ENCODE peak calls at places on chromosomes 13 and 19, in nine cellular contexts. X is lower lobe of right lung; B is AG04450; N is tibial artery; R is left ventricle myocardium inferior; V is CD4-positive, alpha-beta T cell; M is brain microvascular endothelial cell; G is thoracic aorta; P is psoas muscle. Z is an unnamed sample.
A peak's percentile ranks its signal among the peaks of the same experiment; 100 is the strongest.

GRCh38 chr13:60412909-60413616 is 16.0 kb downstream of the TDRD3 start:
- DNase-seq in X (no peak), B (no peak), N (no peak), R (no peak), V (no peak), M (no peak), G (no peak), P (no peak), Z (no peak)

GRCh38 chr13:109998808-109999528 is 212.6 kb upstream of the IRS2 start:
- DNase-seq in X (no peak), B (peak; percentile 72), N (no peak), R (no peak), V (no peak), M (peak; percentile 86), G (no peak), P (no peak), Z (no peak)

GRCh38 chr13:94704347-94705080 is 7.8 kb downstream of the SOX21 start:
- DNase-seq in X (no peak), B (no peak), N (no peak), R (no peak), V (no peak), M (no peak), G (no peak), P (no peak), Z (no peak)

GRCh38 chr19:38184815-38185214 is 39.2 kb downstream of the DPF1 start:
- DNase-seq in X (no peak), B (no peak), N (no peak), R (no peak), V (no peak), M (no peak), G (no peak), P (no peak), Z (no peak)

GRCh38 chr13:113857531-113858195 is 6.2 kb downstream of the GAS6 start:
- DNase-seq in X (peak; percentile 31), B (no peak), N (no peak), R (no peak), V (no peak), M (no peak), G (no peak), P (no peak), Z (no peak)

GRCh38 chr19:5936308-5936980 is 22.4 kb downstream of the CAPS start:
- DNase-seq in X (no peak), B (no peak), N (no peak), R (no peak), V (no peak), M (no peak), G (no peak), P (no peak), Z (no peak)

GRCh38 chr13:49759503-49759902 is 33.0 kb downstream of the KPNA3 start:
- DNase-seq in X (no peak), B (no peak), N (no peak), R (no peak), V (no peak), M (peak; percentile 20), G (no peak), P (no peak), Z (no peak)

GRCh38 chr19:30340724-30341595 is 31.2 kb upstream of the ZNF536 start:
- DNase-seq in X (no peak), B (no peak), N (no peak), R (no peak), V (no peak), M (no peak), G (no peak), P (no peak), Z (no peak)

GRCh38 chr19:39671739-39672363 is 16.1 kb downstream of the LGALS16 start:
- DNase-seq in X (no peak), B (no peak), N (no peak), R (no peak), V (peak; percentile 19), M (peak; percentile 48), G (no peak), P (no peak), Z (peak; percentile 35)

GRCh38 chr13:96473463-96474157 is 383.7 kb downstream of the HS6ST3 start:
- DNase-seq in X (no peak), B (no peak), N (no peak), R (no peak), V (no peak), M (no peak), G (no peak), P (no peak), Z (no peak)

GRCh38 chr19:45275370-45275971 is 24.4 kb downstream of the MARK4 start:
- DNase-seq in X (no peak), B (no peak), N (no peak), R (no peak), V (no peak), M (no peak), G (no peak), P (no peak), Z (no peak)

GRCh38 chr13:41696163-41697003 is 239.0 kb downstream of the RGCC start:
- DNase-seq in X (no peak), B (peak; percentile 33), N (no peak), R (no peak), V (no peak), M (peak; percentile 93), G (no peak), P (no peak), Z (no peak)

GRCh38 chr13:33299626-33300025 is 14.1 kb upstream of the STARD13 start:
- DNase-seq in X (no peak), B (no peak), N (no peak), R (no peak), V (no peak), M (no peak), G (no peak), P (no peak), Z (no peak)

GRCh38 chr13:33307820-33308219 is 22.3 kb upstream of the STARD13 start:
- DNase-seq in X (no peak), B (no peak), N (no peak), R (no peak), V (no peak), M (no peak), G (no peak), P (no peak), Z (no peak)

DNA sequence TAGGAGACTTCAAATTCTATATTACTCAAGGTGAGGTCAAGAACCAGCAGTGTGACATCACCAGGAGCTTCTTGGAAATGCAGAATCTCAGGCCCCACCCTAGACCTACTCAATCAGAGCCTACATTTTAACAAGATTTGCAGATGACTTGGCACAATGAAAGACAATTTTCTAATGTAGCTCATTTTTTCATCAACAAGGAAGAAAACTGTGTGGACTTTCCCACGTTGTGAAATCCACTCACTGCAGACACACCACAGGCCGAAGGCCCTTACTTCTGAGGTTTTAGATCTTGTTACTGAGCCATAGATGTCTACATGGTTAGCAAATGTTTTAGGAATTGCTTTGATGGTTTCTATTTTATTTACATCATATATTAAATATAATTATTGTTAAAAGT is 18.3 kb upstream of the STARD13 start:
- DNase-seq in X (no peak), B (no peak), N (no peak), R (no peak), V (no peak), M (peak; percentile 15), G (no peak), P (no peak), Z (no peak)
- TF ChIP-seq CTCF in X (no peak), B (no peak), N (no peak), R (no peak), V (no peak), M (no peak), G (no peak), P (no peak), Z (no peak)

GRCh38 chr19:16185925-16186234 is 670 bp downstream of the FAM32A start:
- DNase-seq in X (no peak), B (no peak), N (no peak), R (no peak), V (peak; percentile 16), M (peak; percentile 19), G (no peak), P (no peak), Z (no peak)
- TF ChIP-seq CTCF in X (no peak), B (peak; percentile 59), N (peak; percentile 16), R (peak; percentile 43), V (peak; percentile 43), M (peak; percentile 72), G (no peak), P (peak; percentile 23), Z (no peak)

GRCh38 chr13:27449936-27450828 is at the start of gene MTIF3:
- DNase-seq in X (peak; percentile 97), B (peak; percentile 76), N (peak; percentile 92), R (peak; percentile 92), V (peak; percentile 97), M (peak; percentile 85), G (peak; percentile 78), P (peak; percentile 94), Z (peak; percentile 96)

GRCh38 chr13:27446986-27447583 is 3.3 kb downstream of the MTIF3 start:
- DNase-seq in X (no peak), B (no peak), N (no peak), R (no peak), V (no peak), M (no peak), G (no peak), P (no peak), Z (no peak)

GRCh38 chr13:27450921-27451461 is 627 bp upstream of the MTIF3 start:
- DNase-seq in X (peak; percentile 68), B (no peak), N (no peak), R (peak; percentile 42), V (no peak), M (peak; percentile 12), G (no peak), P (peak; percentile 38), Z (peak; percentile 54)

GRCh38 chr13:27448308-27448707 is 2.1 kb downstream of the MTIF3 start:
- DNase-seq in X (no peak), B (no peak), N (no peak), R (no peak), V (no peak), M (no peak), G (no peak), P (no peak), Z (no peak)

GRCh38 chr13:27449081-27449603 is 1.2 kb downstream of the MTIF3 start:
- DNase-seq in X (no peak), B (no peak), N (no peak), R (no peak), V (no peak), M (no peak), G (no peak), P (no peak), Z (no peak)
- TF ChIP-seq CTCF in X (no peak), B (no peak), N (no peak), R (no peak), V (no peak), M (no peak), G (no peak), P (no peak), Z (no peak)

GRCh38 chr19:10829967-10830366 is 6.0 kb downstream of the TMED1 start:
- DNase-seq in X (no peak), B (no peak), N (no peak), R (no peak), V (no peak), M (no peak), G (no peak), P (no peak), Z (no peak)

GRCh38 chr19:10826846-10827245 is 9.2 kb downstream of the TMED1 start:
- DNase-seq in X (no peak), B (no peak), N (no peak), R (peak; percentile 0), V (no peak), M (no peak), G (no peak), P (no peak), Z (no peak)

GRCh38 chr19:10830370-10830769 is 5.6 kb downstream of the TMED1 start:
- DNase-seq in X (no peak), B (no peak), N (no peak), R (no peak), V (no peak), M (no peak), G (no peak), P (no peak), Z (no peak)

GRCh38 chr19:10830941-10831779 is 4.9 kb downstream of the TMED1 start:
- DNase-seq in X (no peak), B (no peak), N (no peak), R (no peak), V (no peak), M (no peak), G (no peak), P (no peak), Z (no peak)

GRCh38 chr19:10828981-10829821 is 6.8 kb downstream of the TMED1 start:
- DNase-seq in X (peak; percentile 38), B (no peak), N (no peak), R (no peak), V (no peak), M (no peak), G (no peak), P (no peak), Z (no peak)
- TF ChIP-seq CTCF in X (no peak), B (peak; percentile 10), N (no peak), R (no peak), V (no peak), M (peak; percentile 46), G (no peak), P (no peak), Z (no peak)

Z was measured in thyroid gland.